ENCODE peak calls at places on chromosome 12, in seven cellular contexts. D is HT1080; F is cerebellum; W is head of caudate nucleus; Q is pancreas; T is NCI-H1417; X is naive thymus-derived CD8-positive, alpha-beta T cell. A is an unnamed sample.

GRCh38 chr12:62744551-62744950 is 190.4 kb downstream of the PPM1H start:
- DNase-seq in D (peak; percentile 96), F (no peak), W (no peak), Q (no peak), T (no peak), X (no peak), A (no peak)

GRCh38 chr12:59742831-59743230 is 147.0 kb downstream of the SLC16A7 start:
- DNase-seq in D (no peak), F (no peak), W (no peak), Q (no peak), T (no peak), X (no peak), A (no peak)

GRCh38 chr12:100767950-100768349 is 26.6 kb upstream of the ANO4 start:
- DNase-seq in D (no peak), F (no peak), W (no peak), Q (no peak), T (no peak), X (no peak), A (no peak)

GRCh38 chr12:22626429-22626828 is 1.5 kb downstream of the ETNK1 start:
- DNase-seq in D (no peak), F (no peak), W (peak; percentile 10), Q (no peak), T (no peak), X (peak; percentile 12), A (no peak)

GRCh38 chr12:1846421-1847405 is 26.3 kb downstream of the LRTM2 start:
- DNase-seq in D (no peak), F (no peak), W (no peak), Q (no peak), T (no peak), X (no peak), A (no peak)

GRCh38 chr12:53967451-53968059 is 5.4 kb upstream of the HOXC11 start:
- DNase-seq in D (no peak), F (no peak), W (no peak), Q (no peak), T (peak; percentile 14), X (no peak), A (no peak)

GRCh38 chr12:52119398-52120254 is 40.1 kb downstream of the SMIM41 start:
- DNase-seq in D (no peak), F (no peak), W (no peak), Q (peak; percentile 59), T (peak; percentile 82), X (peak; percentile 39), A (no peak)

GRCh38 chr12:127083028-127083949 is 1183.7 kb upstream of the TMEM132C start:
- DNase-seq in D (peak; percentile 82), F (peak; percentile 38), W (no peak), Q (peak; percentile 11), T (peak; percentile 71), X (peak; percentile 49), A (peak; percentile 31)

GRCh38 chr12:42299392-42300308 is 26.2 kb downstream of the ZCRB1 start:
- DNase-seq in D (peak; percentile 76), F (no peak), W (no peak), Q (no peak), T (no peak), X (no peak), A (peak; percentile 59)

GRCh38 chr12:9649532-9649940 is 20.0 kb upstream of the CLEC2D start:
- DNase-seq in D (no peak), F (no peak), W (no peak), Q (no peak), T (no peak), X (no peak), A (no peak)

GRCh38 chr12:5430639-5431603 is 987 bp upstream of the NTF3 start:
- DNase-seq in D (no peak), F (no peak), W (no peak), Q (no peak), T (no peak), X (no peak), A (no peak)